ENCODE peak calls at places on chromosome 20, in four cellular contexts. N, U, X and A are unnamed samples.

GRCh38 chr20:33477386-33478234 is 12.3 kb upstream of the CBFA2T2 start:
- DNase-seq in U (no peak), X (no peak), N (no peak), A (no peak)

GRCh38 chr20:10853176-10853575 is 179.4 kb upstream of the JAG1 start:
- DNase-seq in U (no peak), X (no peak), N (no peak), A (no peak)

GRCh38 chr20:2109425-2110210 is 8.0 kb downstream of the STK35 start:
- DNase-seq in U (no peak), N (no peak), X (peak), A (peak)

GRCh38 chr20:63228786-63229185 is 6.9 kb upstream of the BIRC7 start:
- DNase-seq in N (no peak), X (no peak), U (no peak), A (no peak)

GRCh38 chr20:21505810-21506530 is 7.9 kb downstream of the NKX2-2 start:
- DNase-seq in X (no peak), U (no peak), N (peak), A (no peak)

GRCh38 chr20:15656124-15656523 is 917.1 kb downstream of the KIF16B start:
- DNase-seq in U (no peak), X (no peak), N (no peak), A (no peak)

GRCh38 chr20:63037669-63038268 is 31.0 kb upstream of the BHLHE23 start:
- DNase-seq in X (peak), N (no peak), U (no peak), A (no peak)

GRCh38 chr20:50554694-50555579 is 44.8 kb downstream of the PTPN1 start:
- DNase-seq in U (no peak), N (no peak), X (no peak), A (no peak)

GRCh38 chr20:38523697-38524096 is 51.1 kb downstream of the RALGAPB start:
- DNase-seq in U (no peak), X (no peak), N (no peak), A (no peak)

GRCh38 chr20:63345328-63346100 is 15.6 kb downstream of the CHRNA4 start:
- DNase-seq in X (no peak), N (no peak), U (peak), A (peak)

GRCh38 chr20:38222231-38222922 is 38.2 kb downstream of the KIAA1755 start:
- DNase-seq in X (peak), U (peak), N (peak), A (peak)

GRCh38 chr20:10591956-10592521 is 81.8 kb downstream of the JAG1 start:
- DNase-seq in U (no peak), N (no peak), X (no peak), A (no peak)

GRCh38 chr20:39706089-39706721 is 744.1 kb downstream of the DHX35 start:
- DNase-seq in N (no peak), U (peak), X (peak), A (no peak)

GRCh38 chr20:59019217-59019616 is at the start of gene TUBB1:
- DNase-seq in U (no peak), N (no peak), X (peak), A (no peak)

GRCh38 chr20:49676581-49677291 is 36.9 kb downstream of the B4GALT5 start:
- DNase-seq in X (no peak), N (peak), U (no peak), A (no peak)

GRCh38 chr20:63834545-63834880 is 3.4 kb upstream of the ZBTB46 start:
- DNase-seq in U (no peak), X (no peak), N (no peak), A (peak)

GRCh38 chr20:10843161-10843711 is 169.4 kb upstream of the JAG1 start:
- DNase-seq in U (peak), X (no peak), N (no peak), A (no peak)

GRCh38 chr20:14449323-14449722 is 111.9 kb upstream of the FLRT3 start:
- DNase-seq in N (no peak), X (no peak), U (no peak), A (no peak)

GRCh38 chr20:50919567-50919966 is 11.7 kb downstream of the ADNP start:
- DNase-seq in N (no peak), U (peak), X (peak), A (peak)

GRCh38 chr20:53074811-53075314 is 102.7 kb downstream of the TSHZ2 start:
- DNase-seq in N (no peak), U (no peak), X (no peak), A (no peak)

GRCh38 chr20:2599265-2600060 is 53.0 kb upstream of the NOP56 start:
- DNase-seq in U (no peak), X (no peak), N (no peak), A (no peak)

DNA sequence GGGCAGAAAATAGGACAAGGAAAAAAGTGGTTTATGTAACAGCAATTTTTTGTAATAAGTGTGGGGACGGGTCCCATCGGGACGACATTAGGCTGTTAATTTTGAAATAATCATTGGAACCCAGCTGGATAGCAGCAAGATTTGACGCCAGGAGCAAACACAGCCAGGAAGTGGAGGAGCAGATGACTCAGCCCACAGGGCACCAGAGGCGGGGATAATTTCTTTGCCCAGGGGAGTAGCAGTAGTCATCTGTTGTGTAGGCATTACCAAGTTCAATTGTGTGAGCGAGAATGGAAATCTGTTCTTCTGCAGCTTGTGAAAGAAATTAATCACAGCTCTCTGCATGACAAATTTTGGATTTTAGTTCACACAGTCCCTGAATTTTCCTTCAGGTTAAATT is 22.6 kb upstream of the RIN2 start:
- DNase-seq in N (peak), X (peak), U (peak), A (peak)
- TF ChIP-seq POLR2A in N (no peak), X (no peak), U (no peak), A (no peak)

DNA sequence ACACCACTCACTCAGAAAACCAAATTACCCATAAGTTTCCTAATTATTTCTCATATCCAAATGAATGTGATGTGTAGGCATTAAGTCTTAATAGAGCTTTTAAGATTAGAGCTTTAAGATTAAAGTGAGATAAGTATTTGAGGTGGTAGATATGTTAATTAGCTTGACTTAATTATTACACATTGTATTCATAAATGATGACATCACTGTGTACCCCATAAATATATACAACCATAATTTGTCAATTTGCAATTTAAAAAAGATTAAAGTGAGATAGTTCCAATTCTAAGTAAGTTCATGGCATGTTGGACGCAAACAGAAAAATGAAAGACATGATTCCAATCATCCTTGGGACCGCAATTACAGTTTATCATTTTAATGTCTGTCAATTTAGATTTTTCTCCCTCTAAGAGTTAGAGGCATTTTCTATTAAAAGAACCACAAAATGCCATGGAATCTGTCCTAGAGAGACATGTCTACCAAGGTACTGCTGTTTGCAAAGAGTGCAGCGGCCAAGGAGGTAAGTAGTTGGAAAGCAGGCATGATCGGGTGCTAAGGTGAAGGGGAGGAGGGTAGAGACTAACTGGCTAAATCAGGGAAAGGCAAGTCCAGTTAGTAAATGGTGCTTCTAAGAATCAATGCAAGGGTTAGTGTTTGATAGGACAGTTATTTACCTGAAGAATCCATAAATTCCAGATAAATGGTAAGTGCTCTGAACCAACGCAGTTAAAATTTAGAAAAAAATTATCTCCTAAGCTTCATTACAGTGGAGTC is 65.7 kb downstream of the CHD6 start:
- DNase-seq in X (no peak), N (no peak), U (no peak), A (no peak)
- TF ChIP-seq POLR2A in X (no peak), N (no peak), U (no peak), A (no peak)

GRCh38 chr20:46123482-46124245 is 5.5 kb downstream of the CD40 start:
- DNase-seq in N (no peak), U (no peak), X (no peak), A (no peak)
- TF ChIP-seq POLR2A in N (no peak), U (no peak), X (no peak), A (no peak)

GRCh38 chr20:23111944-23112342 is 25.8 kb upstream of the CD93 start:
- DNase-seq in X (no peak), U (no peak), N (no peak), A (no peak)

GRCh38 chr20:23115823-23116222 is 29.7 kb upstream of the CD93 start:
- DNase-seq in X (peak), U (no peak), N (no peak), A (no peak)

GRCh38 chr20:23114448-23114847 is 28.3 kb upstream of the CD93 start:
- DNase-seq in U (no peak), N (no peak), X (no peak), A (no peak)

GRCh38 chr20:23112595-23112994 is 26.5 kb upstream of the CD93 start:
- DNase-seq in U (no peak), X (no peak), N (no peak), A (no peak)

DNA sequence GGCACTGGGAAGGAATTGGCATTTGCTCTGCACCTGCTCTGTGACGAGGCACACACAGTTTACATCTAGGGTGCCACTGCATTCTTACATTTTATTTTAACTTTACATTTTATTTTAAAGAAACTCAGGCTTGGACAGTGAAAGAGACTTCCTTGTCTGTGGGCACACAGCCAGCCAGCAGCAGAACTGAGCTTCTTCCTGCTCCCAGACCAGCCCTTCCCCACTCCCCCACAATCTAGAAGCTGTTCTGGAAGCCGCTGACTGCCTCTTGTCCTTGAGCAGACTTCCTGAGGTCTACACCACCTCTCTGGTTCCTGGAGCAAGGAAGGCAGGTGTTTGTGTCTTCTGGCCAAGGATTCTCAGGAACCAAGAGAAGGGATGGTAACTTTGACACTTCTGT is 27.9 kb upstream of the CD93 start:
- DNase-seq in U (no peak), X (no peak), N (no peak), A (peak)
- TF ChIP-seq POLR2A in U (no peak), X (no peak), N (no peak), A (no peak)

DNA sequence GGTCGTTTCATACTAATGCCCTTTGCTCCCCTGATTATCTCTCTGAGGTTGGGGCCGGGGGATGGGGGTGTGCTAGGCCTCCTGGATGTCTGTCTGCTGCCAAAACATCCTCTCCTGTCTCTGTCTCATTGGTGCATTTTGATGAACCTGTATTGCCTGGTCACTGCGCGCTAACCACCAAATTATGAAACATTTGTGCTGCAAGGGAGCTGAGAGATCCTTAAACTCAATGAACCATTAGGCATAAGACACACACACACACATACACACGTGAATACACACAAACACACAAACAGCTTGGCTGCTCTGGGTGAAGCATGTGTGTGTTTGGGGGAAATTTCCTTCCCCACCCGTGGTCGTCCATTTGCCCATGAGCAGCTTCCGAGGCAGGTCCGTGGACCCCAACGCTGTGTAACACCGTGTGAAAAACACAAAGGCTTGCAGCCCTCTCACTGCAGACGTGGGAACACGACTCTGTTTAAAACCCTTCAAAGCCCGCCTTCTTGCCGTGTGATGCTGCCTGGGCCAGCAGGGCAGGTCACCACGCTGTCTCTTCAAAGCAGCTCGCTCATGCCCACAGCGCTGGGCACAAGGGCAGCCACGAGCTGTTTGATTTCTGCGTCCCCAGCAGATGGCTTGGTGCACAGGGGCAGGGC is 96.6 kb downstream of the CDH26 start:
- DNase-seq in X (peak), N (no peak), U (no peak), A (no peak)
- TF ChIP-seq POLR2A in X (no peak), N (no peak), U (no peak), A (no peak)